ENCODE peak calls at places on chromosomes 1 and 21, in ten cellular contexts. M is endothelial cell of umbilical vein; Y is HEK293T; Z is GM04503; L is effector memory CD8-positive, alpha-beta T cell; G is nephron progenitor cell; H is psoas muscle; X is endothelial cell; Q is epithelial cell of esophagus; W is Right ventricle myocardium inferior. K is an unnamed sample.

GRCh38 chr1:172826096-172826741 is 167.3 kb downstream of the FASLG start:
- DNase-seq in M (peak), Y (peak), Z (peak), L (no peak), G (no peak), H (no peak), X (no peak), Q (peak), W (no peak), K (peak)

GRCh38 chr1:204072951-204073836 is at the start of gene SOX13:
- DNase-seq in M (peak), Y (peak), Z (no peak), L (no peak), G (peak), H (peak), X (peak), Q (peak), W (peak), K (no peak)

GRCh38 chr1:63643517-63643916 is 50.3 kb downstream of the PGM1 start:
- DNase-seq in M (no peak), Y (no peak), Z (no peak), L (no peak), G (no peak), H (peak), X (no peak), Q (no peak), W (no peak), K (no peak)

GRCh38 chr1:45002650-45003645 is 8.2 kb downstream of the HECTD3 start:
- DNase-seq in M (no peak), Y (no peak), Z (no peak), L (no peak), G (no peak), H (peak), X (no peak), Q (no peak), W (no peak), K (no peak)

GRCh38 chr1:40855513-40855912 is 6.7 kb downstream of the CITED4 start:
- DNase-seq in M (no peak), Y (peak), Z (no peak), L (no peak), G (peak), H (no peak), X (no peak), Q (no peak), W (no peak), K (no peak)

GRCh38 chr21:20999567-21000169 is 1.5 kb downstream of the NCAM2 start:
- DNase-seq in M (peak), Y (peak), Z (no peak), L (no peak), G (peak), H (no peak), X (peak), Q (peak), W (no peak), K (no peak)

GRCh38 chr1:121483961-121484424 is 299.2 kb downstream of the SRGAP2C start:
- DNase-seq in M (no peak), Y (no peak), Z (peak), L (no peak), G (no peak), H (no peak), X (no peak), Q (peak), W (no peak), K (peak)

GRCh38 chr1:200351826-200352549 is 57.8 kb downstream of the ZNF281 start:
- DNase-seq in M (peak), Y (no peak), Z (peak), L (no peak), G (no peak), H (no peak), X (no peak), Q (peak), W (no peak), K (peak)

GRCh38 chr1:27102707-27103468 is 52.0 kb downstream of the SLC9A1 start:
- DNase-seq in M (peak), Y (peak), Z (no peak), L (peak), G (peak), H (peak), X (peak), Q (peak), W (peak), K (no peak)

GRCh38 chr1:205042911-205043806 is at the start of gene CNTN2:
- DNase-seq in M (no peak), Y (no peak), Z (no peak), L (no peak), G (peak), H (no peak), X (peak), Q (no peak), W (no peak), K (no peak)

GRCh38 chr1:216742625-216743024 is 19.4 kb upstream of the ESRRG start:
- DNase-seq in M (no peak), Y (no peak), Z (no peak), L (no peak), G (no peak), H (no peak), X (no peak), Q (peak), W (no peak), K (no peak)

GRCh38 chr1:223886516-223886921 is 40.8 kb upstream of the TP53BP2 start:
- DNase-seq in M (no peak), Y (no peak), Z (no peak), L (no peak), G (no peak), H (no peak), X (no peak), Q (peak), W (no peak), K (no peak)

GRCh38 chr1:116738673-116739370 is 15.4 kb upstream of the CD2 start:
- DNase-seq in M (no peak), Y (no peak), Z (no peak), L (peak), G (no peak), H (no peak), X (no peak), Q (peak), W (no peak), K (no peak)

GRCh38 chr1:52670599-52670998 is 27.5 kb downstream of the COA7 start:
- DNase-seq in M (no peak), Y (no peak), Z (no peak), L (no peak), G (no peak), H (no peak), X (no peak), Q (no peak), W (no peak), K (no peak)

GRCh38 chr1:160836561-160836960 is 26.1 kb downstream of the CD244 start:
- DNase-seq in M (no peak), Y (no peak), Z (no peak), L (no peak), G (no peak), H (no peak), X (no peak), Q (no peak), W (no peak), K (no peak)

GRCh38 chr1:196412326-196412725 is 195.9 kb downstream of the KCNT2 start:
- DNase-seq in M (no peak), Y (no peak), Z (no peak), L (no peak), G (no peak), H (no peak), X (no peak), Q (no peak), W (no peak), K (no peak)

GRCh38 chr1:197923013-197923412 is 5.8 kb downstream of the LHX9 start:
- DNase-seq in M (no peak), Y (no peak), Z (no peak), L (no peak), G (no peak), H (no peak), X (no peak), Q (no peak), W (no peak), K (no peak)

GRCh38 chr1:67572594-67573221 is 112.3 kb upstream of the GADD45A start:
- DNase-seq in M (no peak), Y (no peak), Z (no peak), L (no peak), G (no peak), H (peak), X (no peak), Q (peak), W (peak), K (no peak)